ENCODE peak calls at places on chromosome 20, in six cellular contexts. Q is K562, W is neuronal stem cell, G is GM23248, R is mammary epithelial cell, H is HCT116. N is an unnamed sample.
A peak's percentile ranks its signal among the peaks of the same experiment; 100 is the strongest.

GRCh38 chr20:24732076-24732475 is 217.0 kb upstream of the CST7 start:
- DNase-seq in Q (no peak), W (no peak), G (no peak), R (no peak), H (no peak), N (peak; percentile 33)

GRCh38 chr20:58515240-58516212 is at the start of gene APCDD1L:
- DNase-seq in Q (peak; percentile 18), W (peak; percentile 8), G (peak; percentile 87), R (peak; percentile 61), H (no peak), N (peak; percentile 84)

GRCh38 chr20:4109587-4109986 is 94.2 kb upstream of the RNF24 start:
- DNase-seq in Q (no peak), W (no peak), G (peak; percentile 26), R (no peak), H (no peak), N (no peak)

GRCh38 chr20:7015257-7015656 is 247.8 kb downstream of the BMP2 start:
- DNase-seq in Q (no peak), W (no peak), G (no peak), R (no peak), H (no peak), N (no peak)

GRCh38 chr20:49979030-49979832 is 3.5 kb upstream of the SNAI1 start:
- DNase-seq in Q (peak; percentile 86), W (peak; percentile 73), G (peak; percentile 52), R (no peak), H (peak; percentile 38), N (peak; percentile 92)

GRCh38 chr20:58692579-58693225 is at the start of gene NPEPL1:
- DNase-seq in Q (no peak), W (peak; percentile 54), G (peak; percentile 94), R (peak; percentile 24), H (peak; percentile 28), N (peak; percentile 81)

GRCh38 chr20:9660236-9660868 is 146.0 kb downstream of the LAMP5 start:
- DNase-seq in Q (no peak), W (peak; percentile 57), G (peak; percentile 4), R (peak; percentile 1), H (no peak), N (peak; percentile 82)

GRCh38 chr20:63562461-63563185 is 8.7 kb downstream of the FNDC11 start:
- DNase-seq in Q (no peak), W (no peak), G (no peak), R (no peak), H (no peak), N (no peak)

GRCh38 chr20:32356935-32357868 is 929 bp upstream of the ASXL1 start:
- DNase-seq in Q (peak; percentile 43), W (no peak), G (peak; percentile 79), R (no peak), H (peak; percentile 15), N (no peak)

GRCh38 chr20:51190783-51191180 is 167.9 kb upstream of the KCNG1 start:
- DNase-seq in Q (no peak), W (no peak), G (no peak), R (peak; percentile 22), H (no peak), N (no peak)

GRCh38 chr20:59246691-59247090 is 53.7 kb upstream of the EDN3 start:
- DNase-seq in Q (no peak), W (no peak), G (no peak), R (no peak), H (no peak), N (no peak)

GRCh38 chr20:20139403-20139802 is 87.1 kb downstream of the CFAP61 start:
- DNase-seq in Q (no peak), W (no peak), G (no peak), R (no peak), H (no peak), N (no peak)

GRCh38 chr20:6123650-6124014 is 802 bp upstream of the FERMT1 start:
- DNase-seq in Q (no peak), W (no peak), G (no peak), R (no peak), H (no peak), N (no peak)

DNA sequence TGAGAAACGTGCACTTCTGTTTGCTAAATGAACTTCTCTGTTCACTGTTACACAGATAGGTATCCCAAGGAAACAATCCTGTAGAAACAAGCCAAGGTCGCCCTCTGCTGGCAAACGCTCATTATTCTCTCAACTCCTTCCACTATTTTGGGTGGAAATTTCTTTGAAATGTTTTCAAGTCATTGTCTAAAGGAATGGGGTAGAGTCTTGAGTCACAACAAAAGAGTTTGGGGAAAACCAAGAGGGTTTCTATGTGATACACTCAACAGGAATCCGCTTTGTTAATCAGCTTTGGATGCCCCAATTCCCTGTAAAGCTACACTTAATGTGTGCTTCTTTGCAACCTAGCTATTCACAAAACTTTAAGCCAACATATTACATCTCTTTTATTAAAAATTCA is 4.6 kb upstream of the RAE1 start:
- DNase-seq in Q (peak; percentile 49), W (peak; percentile 76), G (peak; percentile 92), R (peak; percentile 75), H (peak; percentile 55), N (peak; percentile 88)
- H3K9ac ChIP-seq in Q (no peak overlapping the region), W (no peak overlapping the region), G (no peak overlapping the region), R (no peak overlapping the region), H (no peak overlapping the region), N (no peak overlapping the region)

DNA sequence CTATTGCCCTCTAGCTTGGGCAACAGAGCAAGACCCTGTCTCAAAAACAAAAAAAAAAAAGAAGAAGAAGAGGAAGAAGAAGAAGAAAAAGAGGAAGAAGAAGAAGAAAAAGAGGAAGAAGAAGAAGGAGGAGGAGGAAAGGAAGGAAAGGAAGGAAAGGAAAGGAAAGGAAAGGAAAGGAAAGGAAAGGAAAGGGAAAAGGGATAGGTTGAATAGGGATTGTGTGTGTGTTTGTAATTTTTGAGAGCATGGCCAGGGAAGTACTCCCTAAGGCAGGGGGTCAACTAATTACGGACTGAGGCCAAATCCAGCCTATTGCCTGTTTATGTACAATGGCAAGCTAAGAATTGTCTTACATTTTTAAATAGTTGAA is 43.1 kb upstream of the ZNF217 start:
- DNase-seq in Q (no peak), W (no peak), G (no peak), R (no peak), H (no peak), N (no peak)
- H3K9ac ChIP-seq in Q (no peak overlapping the region), W (no peak overlapping the region), G (no peak overlapping the region), R (no peak overlapping the region), H (no peak overlapping the region), N (no peak overlapping the region)

GRCh38 chr20:33674294-33675126 is at the start of gene NECAB3:
- DNase-seq in Q (peak; percentile 93), W (peak; percentile 80), G (peak; percentile 91), R (peak; percentile 47), H (no peak), N (peak; percentile 93)

GRCh38 chr20:33672426-33673114 is 1.7 kb downstream of the NECAB3 start:
- DNase-seq in Q (peak; percentile 62), W (no peak), G (peak; percentile 44), R (no peak), H (no peak), N (no peak)

GRCh38 chr20:33673411-33674293 is 576 bp downstream of the NECAB3 start:
- DNase-seq in Q (peak; percentile 61), W (no peak), G (peak; percentile 29), R (no peak), H (no peak), N (peak; percentile 64)

GRCh38 chr20:33671573-33672288 is 2.5 kb downstream of the NECAB3 start:
- DNase-seq in Q (no peak), W (no peak), G (no peak), R (no peak), H (no peak), N (no peak)

DNA sequence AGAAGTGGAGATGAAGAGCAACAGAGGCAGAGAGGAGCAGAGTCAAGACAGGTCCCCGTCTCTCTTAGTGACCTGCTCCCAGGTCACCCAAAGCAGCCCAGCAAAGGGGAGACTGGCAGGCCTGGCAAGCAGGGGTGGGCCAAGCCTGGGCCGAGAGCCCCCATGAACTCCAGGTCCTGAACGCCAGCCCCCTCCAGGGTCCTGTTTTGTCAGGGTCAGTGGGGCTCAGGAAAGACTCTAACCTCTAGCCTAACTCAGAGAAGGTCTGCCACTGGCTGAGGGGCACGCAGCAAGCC is 1.2 kb downstream of the NECAB3 start:
- DNase-seq in Q (no peak), W (no peak), G (no peak), R (no peak), H (no peak), N (peak; percentile 61)
- H3K9ac ChIP-seq in Q (peak overlapping the region; percentile 89), W (peak overlapping the region; percentile 93), G (peak overlapping the region; percentile 84), R (no peak overlapping the region), H (peak overlapping the region; percentile 89), N (peak overlapping the region; percentile 70)

GRCh38 chr20:21508230-21509078 is 5.4 kb downstream of the NKX2-2 start:
- DNase-seq in Q (no peak), W (no peak), G (no peak), R (no peak), H (no peak), N (no peak)

GRCh38 chr20:21505161-21505809 is 8.6 kb downstream of the NKX2-2 start:
- DNase-seq in Q (peak; percentile 70), W (peak; percentile 78), G (peak; percentile 69), R (peak; percentile 55), H (peak; percentile 28), N (peak; percentile 96)

GRCh38 chr20:21504323-21504722 is 9.5 kb downstream of the NKX2-2 start:
- DNase-seq in Q (no peak), W (no peak), G (no peak), R (no peak), H (no peak), N (no peak)

GRCh38 chr20:21507275-21508229 is 6.3 kb downstream of the NKX2-2 start:
- DNase-seq in Q (no peak), W (no peak), G (no peak), R (no peak), H (no peak), N (no peak)

GRCh38 chr20:21505810-21506530 is 7.9 kb downstream of the NKX2-2 start:
- DNase-seq in Q (peak; percentile 75), W (peak; percentile 73), G (peak; percentile 69), R (peak; percentile 63), H (peak; percentile 44), N (peak; percentile 90)
- H3K9ac ChIP-seq in Q (no peak overlapping the region), W (peak overlapping the region; percentile 71), G (no peak overlapping the region), R (no peak overlapping the region), H (peak overlapping the region; percentile 70), N (no peak overlapping the region)

GRCh38 chr20:57263127-57263609 is 3.3 kb downstream of the BMP7 start:
- DNase-seq in Q (no peak), W (no peak), G (no peak), R (peak; percentile 30), H (no peak), N (no peak)
- H3K9ac ChIP-seq in Q (no peak overlapping the region), W (no peak overlapping the region), G (no peak overlapping the region), R (no peak overlapping the region), H (no peak overlapping the region), N (no peak overlapping the region)

GRCh38 chr20:62368303-62368628 is 1.2 kb upstream of the LAMA5 start:
- DNase-seq in Q (no peak), W (no peak), G (no peak), R (no peak), H (no peak), N (no peak)
- H3K9ac ChIP-seq in Q (no peak overlapping the region), W (peak overlapping the region; percentile 77), G (no peak overlapping the region), R (no peak overlapping the region), H (peak overlapping the region; percentile 60), N (no peak overlapping the region)

GRCh38 chr20:36632487-36633284 is 13.3 kb downstream of the SLA2 start:
- DNase-seq in Q (peak; percentile 33), W (no peak), G (no peak), R (no peak), H (no peak), N (peak; percentile 92)
- H3K9ac ChIP-seq in Q (no peak overlapping the region), W (no peak overlapping the region), G (no peak overlapping the region), R (no peak overlapping the region), H (no peak overlapping the region), N (no peak overlapping the region)

N was measured in endodermal cell.